ENCODE peak calls at places on chromosomes 11 and 22, in six cellular contexts. K is H9, F is IMR-90, D is mesendoderm, M is H1, J is mesenchymal stem cell. U is an unnamed sample.

GRCh38 chr11:765025-765801 is 12.1 kb downstream of the GATD1 start:
- DNase-seq in K (peak; percentile 86), F (peak; percentile 36), D (peak; percentile 79), M (no peak), J (peak; percentile 50), U (no peak)

GRCh38 chr11:7436146-7436545 is 49.2 kb upstream of the OLFML1 start:
- DNase-seq in K (no peak), F (no peak), D (peak; percentile 26), M (no peak), J (no peak), U (no peak)

GRCh38 chr22:44807915-44808690 is 55.7 kb downstream of the ARHGAP8 start:
- DNase-seq in K (peak; percentile 73), F (no peak), D (peak; percentile 69), M (no peak), J (no peak), U (no peak)

GRCh38 chr11:11607772-11608171 is 14.0 kb downstream of the GALNT18 start:
- DNase-seq in K (no peak), F (no peak), D (peak; percentile 13), M (no peak), J (no peak), U (no peak)

GRCh38 chr11:109785714-109786113 is 307.5 kb upstream of the ZC3H12C start:
- DNase-seq in K (no peak), F (peak; percentile 39), D (no peak), M (no peak), J (no peak), U (no peak)

GRCh38 chr11:121415861-121416260 is 36.3 kb upstream of the SORL1 start:
- DNase-seq in K (no peak), F (no peak), D (no peak), M (no peak), J (no peak), U (no peak)

GRCh38 chr11:99781074-99781473 is 760.3 kb downstream of the CNTN5 start:
- DNase-seq in K (no peak), F (no peak), D (no peak), M (no peak), J (no peak), U (no peak)

GRCh38 chr11:9808943-9809342 is 145.1 kb downstream of the SWAP70 start:
- DNase-seq in K (no peak), F (no peak), D (no peak), M (no peak), J (peak; percentile 34), U (peak; percentile 45)

GRCh38 chr22:24981066-24981465 is 28.6 kb downstream of the KIAA1671 start:
- DNase-seq in K (no peak), F (no peak), D (no peak), M (no peak), J (no peak), U (no peak)

GRCh38 chr11:73376803-73377629 is 817 bp downstream of the RELT start:
- DNase-seq in K (no peak), F (peak; percentile 72), D (peak; percentile 74), M (no peak), J (peak; percentile 96), U (no peak)
- H2BK120ac ChIP-seq in K (no peak overlapping the region), F (no peak overlapping the region), D (no peak overlapping the region), M (no peak overlapping the region), J (peak overlapping the region; percentile 55), U (peak overlapping the region; percentile 65)

DNA sequence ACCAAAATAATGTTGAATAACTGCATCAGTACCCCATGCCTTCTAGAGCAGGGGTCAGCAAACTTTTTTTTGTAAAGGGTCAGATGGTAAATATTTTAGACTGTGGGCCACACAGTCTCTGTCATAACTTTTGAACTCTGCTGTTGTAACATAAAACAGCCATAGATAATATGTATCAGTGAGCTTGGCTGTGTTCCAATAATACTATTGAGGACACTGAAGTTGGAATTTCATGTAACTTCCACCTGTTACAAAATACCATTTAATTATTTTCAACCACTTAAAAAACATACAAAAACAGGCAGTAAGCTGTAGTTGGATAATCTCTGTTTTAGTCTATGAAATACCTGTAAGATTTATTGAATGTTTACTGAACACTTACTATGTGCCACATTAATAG is 55.2 kb downstream of the PICALM start:
- DNase-seq in K (no peak), F (no peak), D (no peak), M (no peak), J (no peak), U (no peak)
- H2BK15ac ChIP-seq in K (no peak overlapping the region), F (no peak overlapping the region), D (no peak overlapping the region), M (no peak overlapping the region), J (no peak overlapping the region), U (no peak overlapping the region)

GRCh38 chr11:128204898-128205297 is 382.5 kb downstream of the ETS1 start:
- DNase-seq in K (no peak), F (no peak), D (no peak), M (no peak), J (no peak), U (no peak)

GRCh38 chr11:128201006-128201405 is 386.4 kb downstream of the ETS1 start:
- DNase-seq in K (no peak), F (no peak), D (no peak), M (no peak), J (no peak), U (no peak)

GRCh38 chr11:128198206-128198605 is 389.2 kb downstream of the ETS1 start:
- DNase-seq in K (no peak), F (no peak), D (no peak), M (no peak), J (no peak), U (no peak)

GRCh38 chr11:128200467-128200866 is 386.9 kb downstream of the ETS1 start:
- DNase-seq in K (no peak), F (no peak), D (no peak), M (no peak), J (no peak), U (no peak)

GRCh38 chr11:128201801-128202200 is 385.6 kb downstream of the ETS1 start:
- DNase-seq in K (no peak), F (no peak), D (no peak), M (no peak), J (no peak), U (no peak)
- H2BK120ac ChIP-seq in K (no peak overlapping the region), F (no peak overlapping the region), D (no peak overlapping the region), M (no peak overlapping the region), J (no peak overlapping the region), U (no peak overlapping the region)

GRCh38 chr11:27231519-27231918 is 131.5 kb downstream of the CCDC34 start:
- DNase-seq in K (no peak), F (no peak), D (no peak), M (no peak), J (no peak), U (no peak)

GRCh38 chr11:27233654-27234042 is 129.4 kb downstream of the CCDC34 start:
- DNase-seq in K (no peak), F (no peak), D (no peak), M (no peak), J (no peak), U (no peak)

GRCh38 chr11:27237641-27238040 is 125.4 kb downstream of the CCDC34 start:
- DNase-seq in K (no peak), F (no peak), D (peak; percentile 34), M (no peak), J (no peak), U (no peak)

GRCh38 chr11:27234043-27234668 is 128.9 kb downstream of the CCDC34 start:
- DNase-seq in K (no peak), F (peak; percentile 94), D (no peak), M (no peak), J (peak; percentile 85), U (no peak)

GRCh38 chr11:27234961-27235360 is 128.1 kb downstream of the CCDC34 start:
- DNase-seq in K (no peak), F (no peak), D (no peak), M (no peak), J (no peak), U (no peak)
- H2BK15ac ChIP-seq in K (no peak overlapping the region), F (no peak overlapping the region), D (no peak overlapping the region), M (no peak overlapping the region), J (no peak overlapping the region), U (no peak overlapping the region)

DNA sequence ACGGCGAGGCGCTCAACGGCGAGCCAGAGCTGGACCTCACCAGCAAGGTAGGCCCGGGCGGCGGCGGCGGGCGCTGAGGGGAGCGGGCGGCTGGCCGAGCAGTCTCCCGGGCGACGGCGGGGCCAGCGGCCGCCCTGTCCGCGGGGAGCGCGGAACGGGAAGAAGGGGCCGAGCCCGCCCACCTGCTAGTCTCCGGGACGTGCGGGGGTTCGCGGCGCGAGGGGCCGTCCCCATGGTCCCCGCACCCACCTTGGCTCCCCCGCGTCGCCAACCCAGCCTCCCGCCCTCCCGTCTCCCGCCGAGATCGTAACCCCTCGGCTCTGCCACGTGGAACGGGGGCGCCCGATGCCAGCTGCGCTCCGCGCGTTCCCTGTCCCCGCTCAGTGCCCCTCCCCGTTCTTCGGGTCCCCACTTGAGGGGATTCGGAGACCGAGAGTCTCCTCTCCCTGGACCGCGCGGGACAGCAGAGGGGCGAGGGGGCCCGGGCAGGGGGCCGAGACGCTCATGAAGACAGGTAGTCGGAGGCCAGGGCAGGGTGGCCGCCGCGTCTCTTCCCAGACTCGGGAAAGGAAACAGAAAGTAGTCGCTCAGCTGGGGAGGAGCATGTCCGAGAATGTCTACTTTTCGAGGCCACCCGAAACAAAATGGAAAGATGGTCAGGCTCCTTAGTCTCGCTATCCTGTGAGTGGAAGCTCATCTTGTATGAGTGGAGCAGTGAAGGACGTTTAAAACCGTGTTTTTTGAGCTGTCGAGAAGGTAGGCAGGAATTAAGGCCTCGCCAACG is 549 bp downstream of the GTPBP1 start:
- DNase-seq in K (no peak), F (peak; percentile 27), D (peak; percentile 31), M (no peak), J (peak; percentile 71), U (no peak)
- H2BK120ac ChIP-seq in K (no peak overlapping the region), F (no peak overlapping the region), D (no peak overlapping the region), M (no peak overlapping the region), J (peak overlapping the region; percentile 80), U (no peak overlapping the region)

GRCh38 chr11:36574486-36574885 is 6.7 kb downstream of the RAG1 start:
- DNase-seq in K (no peak), F (no peak), D (no peak), M (no peak), J (no peak), U (no peak)

GRCh38 chr11:36578458-36578857 is 10.7 kb downstream of the RAG1 start:
- DNase-seq in K (no peak), F (no peak), D (no peak), M (no peak), J (no peak), U (no peak)

GRCh38 chr11:36581536-36581935 is 12.8 kb upstream of the IFTAP start:
- DNase-seq in K (no peak), F (no peak), D (no peak), M (no peak), J (no peak), U (no peak)

GRCh38 chr11:36577373-36577772 is 9.6 kb downstream of the RAG1 start:
- DNase-seq in K (no peak), F (no peak), D (no peak), M (no peak), J (no peak), U (no peak)

GRCh38 chr11:36577859-36578258 is 10.1 kb downstream of the RAG1 start:
- DNase-seq in K (no peak), F (peak; percentile 14), D (peak; percentile 23), M (no peak), J (no peak), U (no peak)
- H2BK15ac ChIP-seq in K (no peak overlapping the region), F (no peak overlapping the region), D (no peak overlapping the region), M (no peak overlapping the region), J (no peak overlapping the region), U (no peak overlapping the region)

U was measured in neuronal stem cell.